ENCODE peak calls at places on chromosomes 4 and X, in six cellular contexts. One of them, this sample, is unnamed.

GRCh38 chr4:688695-689497 is at the start of gene SLC49A3:
- DNase-seq in NCI-H774: no peak
- DNase-seq in stimulated activated CD8-positive, alpha-beta memory T cell treated with anti-CD3 and anti-CD28 coated beads, Interleukin-15, amount 100 ng/mL, for 1 hour: no peak
- DNase-seq in progenitor cell of endocrine pancreas: no peak
- DNase-seq in stimulated activated naive B cell treated with anti-CD40 and anti-IgM and Interleukin-4, amounts not matched to agents 10 μg/mL and 1 μg/mL and 100 μg/mL, for 72 hours: no peak
- DNase-seq in T-helper 1 cell: no peak
- DNase-seq in this sample: no peak

GRCh38 chr4:167232805-167233522 is 1.3 kb downstream of the SPOCK3 start:
- DNase-seq in stimulated activated naive B cell treated with anti-CD40 and anti-IgM and Interleukin-4, amounts not matched to agents 10 μg/mL and 1 μg/mL and 100 μg/mL, for 72 hours: no peak
- DNase-seq in progenitor cell of endocrine pancreas: no peak
- DNase-seq in T-helper 1 cell: no peak
- DNase-seq in stimulated activated CD8-positive, alpha-beta memory T cell treated with anti-CD3 and anti-CD28 coated beads, Interleukin-15, amount 100 ng/mL, for 1 hour: no peak
- DNase-seq in NCI-H774: no peak
- DNase-seq in this sample: no peak

GRCh38 chr4:140150636-140150885 is 3.4 kb downstream of the MAML3 start:
- DNase-seq in stimulated activated naive B cell treated with anti-CD40 and anti-IgM and Interleukin-4, amounts not matched to agents 10 μg/mL and 1 μg/mL and 100 μg/mL, for 72 hours: no peak
- DNase-seq in NCI-H774: no peak
- DNase-seq in stimulated activated CD8-positive, alpha-beta memory T cell treated with anti-CD3 and anti-CD28 coated beads, Interleukin-15, amount 100 ng/mL, for 1 hour: no peak
- DNase-seq in T-helper 1 cell: peak
- DNase-seq in progenitor cell of endocrine pancreas: no peak
- DNase-seq in this sample: no peak

GRCh38 chr4:528296-528695 is 29.3 kb downstream of the PIGG start:
- DNase-seq in T-helper 1 cell: no peak
- DNase-seq in stimulated activated CD8-positive, alpha-beta memory T cell treated with anti-CD3 and anti-CD28 coated beads, Interleukin-15, amount 100 ng/mL, for 1 hour: no peak
- DNase-seq in progenitor cell of endocrine pancreas: no peak
- DNase-seq in stimulated activated naive B cell treated with anti-CD40 and anti-IgM and Interleukin-4, amounts not matched to agents 10 μg/mL and 1 μg/mL and 100 μg/mL, for 72 hours: no peak
- DNase-seq in NCI-H774: no peak
- DNase-seq in this sample: no peak

GRCh38 chr4:47668810-47669408 is 169.0 kb downstream of the CORIN start:
- DNase-seq in T-helper 1 cell: no peak
- DNase-seq in progenitor cell of endocrine pancreas: no peak
- DNase-seq in NCI-H774: peak
- DNase-seq in stimulated activated CD8-positive, alpha-beta memory T cell treated with anti-CD3 and anti-CD28 coated beads, Interleukin-15, amount 100 ng/mL, for 1 hour: no peak
- DNase-seq in stimulated activated naive B cell treated with anti-CD40 and anti-IgM and Interleukin-4, amounts not matched to agents 10 μg/mL and 1 μg/mL and 100 μg/mL, for 72 hours: no peak
- DNase-seq in this sample: peak

GRCh38 chr4:24212642-24213041 is 322.8 kb upstream of the PPARGC1A start:
- DNase-seq in progenitor cell of endocrine pancreas: no peak
- DNase-seq in NCI-H774: no peak
- DNase-seq in stimulated activated CD8-positive, alpha-beta memory T cell treated with anti-CD3 and anti-CD28 coated beads, Interleukin-15, amount 100 ng/mL, for 1 hour: no peak
- DNase-seq in T-helper 1 cell: no peak
- DNase-seq in stimulated activated naive B cell treated with anti-CD40 and anti-IgM and Interleukin-4, amounts not matched to agents 10 μg/mL and 1 μg/mL and 100 μg/mL, for 72 hours: no peak
- DNase-seq in this sample: no peak

GRCh38 chr4:109499513-109499912 is 60.5 kb upstream of the MCUB start:
- DNase-seq in stimulated activated CD8-positive, alpha-beta memory T cell treated with anti-CD3 and anti-CD28 coated beads, Interleukin-15, amount 100 ng/mL, for 1 hour: no peak
- DNase-seq in T-helper 1 cell: no peak
- DNase-seq in progenitor cell of endocrine pancreas: no peak
- DNase-seq in stimulated activated naive B cell treated with anti-CD40 and anti-IgM and Interleukin-4, amounts not matched to agents 10 μg/mL and 1 μg/mL and 100 μg/mL, for 72 hours: no peak
- DNase-seq in NCI-H774: no peak
- DNase-seq in this sample: peak

GRCh38 chr4:169164669-169165415 is 105.9 kb downstream of the SH3RF1 start:
- DNase-seq in stimulated activated CD8-positive, alpha-beta memory T cell treated with anti-CD3 and anti-CD28 coated beads, Interleukin-15, amount 100 ng/mL, for 1 hour: no peak
- DNase-seq in stimulated activated naive B cell treated with anti-CD40 and anti-IgM and Interleukin-4, amounts not matched to agents 10 μg/mL and 1 μg/mL and 100 μg/mL, for 72 hours: no peak
- DNase-seq in progenitor cell of endocrine pancreas: no peak
- DNase-seq in T-helper 1 cell: no peak
- DNase-seq in NCI-H774: no peak
- DNase-seq in this sample: peak

GRCh38 chr4:82618321-82618720 is 56.5 kb upstream of the TMEM150C start:
- DNase-seq in NCI-H774: no peak
- DNase-seq in stimulated activated CD8-positive, alpha-beta memory T cell treated with anti-CD3 and anti-CD28 coated beads, Interleukin-15, amount 100 ng/mL, for 1 hour: no peak
- DNase-seq in progenitor cell of endocrine pancreas: no peak
- DNase-seq in stimulated activated naive B cell treated with anti-CD40 and anti-IgM and Interleukin-4, amounts not matched to agents 10 μg/mL and 1 μg/mL and 100 μg/mL, for 72 hours: no peak
- DNase-seq in T-helper 1 cell: no peak
- DNase-seq in this sample: no peak

GRCh38 chr4:158020175-158020574 is 152.7 kb downstream of the GASK1B start:
- DNase-seq in T-helper 1 cell: no peak
- DNase-seq in progenitor cell of endocrine pancreas: no peak
- DNase-seq in NCI-H774: no peak
- DNase-seq in stimulated activated naive B cell treated with anti-CD40 and anti-IgM and Interleukin-4, amounts not matched to agents 10 μg/mL and 1 μg/mL and 100 μg/mL, for 72 hours: no peak
- DNase-seq in stimulated activated CD8-positive, alpha-beta memory T cell treated with anti-CD3 and anti-CD28 coated beads, Interleukin-15, amount 100 ng/mL, for 1 hour: no peak
- DNase-seq in this sample: peak

GRCh38 chr4:40130401-40131036 is 66.3 kb upstream of the RHOH start:
- DNase-seq in NCI-H774: no peak
- DNase-seq in progenitor cell of endocrine pancreas: no peak
- DNase-seq in stimulated activated CD8-positive, alpha-beta memory T cell treated with anti-CD3 and anti-CD28 coated beads, Interleukin-15, amount 100 ng/mL, for 1 hour: no peak
- DNase-seq in stimulated activated naive B cell treated with anti-CD40 and anti-IgM and Interleukin-4, amounts not matched to agents 10 μg/mL and 1 μg/mL and 100 μg/mL, for 72 hours: no peak
- DNase-seq in T-helper 1 cell: no peak
- DNase-seq in this sample: no peak

GRCh38 chrX:13432776-13433605 is 113.1 kb upstream of the ATXN3L start:
- DNase-seq in stimulated activated CD8-positive, alpha-beta memory T cell treated with anti-CD3 and anti-CD28 coated beads, Interleukin-15, amount 100 ng/mL, for 1 hour: no peak
- DNase-seq in NCI-H774: no peak
- DNase-seq in stimulated activated naive B cell treated with anti-CD40 and anti-IgM and Interleukin-4, amounts not matched to agents 10 μg/mL and 1 μg/mL and 100 μg/mL, for 72 hours: no peak
- DNase-seq in T-helper 1 cell: no peak
- DNase-seq in progenitor cell of endocrine pancreas: no peak
- DNase-seq in this sample: peak

GRCh38 chr4:124265701-124266100 is 446.8 kb downstream of the ANKRD50 start:
- DNase-seq in T-helper 1 cell: no peak
- DNase-seq in NCI-H774: no peak
- DNase-seq in stimulated activated naive B cell treated with anti-CD40 and anti-IgM and Interleukin-4, amounts not matched to agents 10 μg/mL and 1 μg/mL and 100 μg/mL, for 72 hours: no peak
- DNase-seq in stimulated activated CD8-positive, alpha-beta memory T cell treated with anti-CD3 and anti-CD28 coated beads, Interleukin-15, amount 100 ng/mL, for 1 hour: no peak
- DNase-seq in progenitor cell of endocrine pancreas: no peak
- DNase-seq in this sample: peak

GRCh38 chrX:84735025-84735424 is 232.8 kb upstream of the HDX start:
- DNase-seq in progenitor cell of endocrine pancreas: no peak
- DNase-seq in T-helper 1 cell: no peak
- DNase-seq in stimulated activated CD8-positive, alpha-beta memory T cell treated with anti-CD3 and anti-CD28 coated beads, Interleukin-15, amount 100 ng/mL, for 1 hour: no peak
- DNase-seq in NCI-H774: no peak
- DNase-seq in stimulated activated naive B cell treated with anti-CD40 and anti-IgM and Interleukin-4, amounts not matched to agents 10 μg/mL and 1 μg/mL and 100 μg/mL, for 72 hours: no peak
- DNase-seq in this sample: no peak